ENCODE peak calls at places on chromosome 18, in six cellular contexts. C is HepG2, F is GM12878, A is SK-N-SH, B is K562, N is H1. L is an unnamed sample.

GRCh38 chr18:50268022-50268747 is 1.9 kb upstream of the CFAP53 start:
- DNase-seq in B (no peak), F (peak), A (peak), C (no peak), N (peak), L (peak)

GRCh38 chr18:8750954-8751415 is 45.6 kb downstream of the MTCL1 start:
- DNase-seq in B (no peak), C (no peak), F (no peak), N (no peak), A (peak), L (no peak)

GRCh38 chr18:39205565-39205964 is 1640.0 kb upstream of the CELF4 start:
- DNase-seq in C (peak), A (no peak), N (no peak), B (no peak), F (no peak), L (no peak)

GRCh38 chr18:77651441-77651840 is 401.8 kb downstream of the GALR1 start:
- DNase-seq in F (no peak), C (no peak), N (no peak), A (no peak), B (no peak), L (no peak)

GRCh38 chr18:63249781-63250180 is 69.8 kb downstream of the BCL2 start:
- DNase-seq in F (no peak), C (no peak), A (no peak), N (no peak), B (no peak), L (no peak)

GRCh38 chr18:22422909-22423548 is 5.3 kb upstream of the CTAGE1 start:
- DNase-seq in B (no peak), A (no peak), C (no peak), N (no peak), F (no peak), L (no peak)

GRCh38 chr18:28884304-28884703 is 707.4 kb upstream of the CDH2 start:
- DNase-seq in C (no peak), N (no peak), B (no peak), A (no peak), F (no peak), L (no peak)

GRCh38 chr18:12013186-12013916 is 32.0 kb downstream of the IMPA2 start:
- DNase-seq in A (no peak), B (no peak), C (no peak), N (no peak), F (no peak), L (no peak)

GRCh38 chr18:4077204-4077603 is 377.9 kb downstream of the DLGAP1 start:
- DNase-seq in F (no peak), B (no peak), A (no peak), N (no peak), C (no peak), L (no peak)

GRCh38 chr18:34222396-34223163 is 2.1 kb downstream of the NOL4 start:
- DNase-seq in C (no peak), N (peak), A (peak), B (no peak), F (no peak), L (no peak)

GRCh38 chr18:32072321-32072720 is 19.4 kb upstream of the RNF138 start:
- DNase-seq in A (no peak), B (peak), F (no peak), N (no peak), C (peak), L (no peak)

GRCh38 chr18:9684901-9685738 is 23.0 kb upstream of the RAB31 start:
- DNase-seq in C (no peak), F (no peak), B (no peak), N (no peak), A (no peak), L (no peak)

GRCh38 chr18:12579775-12580174 is 78.1 kb downstream of the SPIRE1 start:
- DNase-seq in B (no peak), F (no peak), A (no peak), C (no peak), N (no peak), L (no peak)

GRCh38 chr18:11669271-11669947 is 19.7 kb upstream of the GNAL start:
- DNase-seq in C (no peak), A (no peak), F (no peak), B (no peak), N (no peak), L (no peak)

GRCh38 chr18:54129448-54130134 is 94.9 kb downstream of the MBD2 start:
- DNase-seq in N (no peak), B (no peak), F (no peak), A (no peak), C (no peak), L (no peak)

GRCh38 chr18:26215247-26215970 is 10.8 kb upstream of the TAF4B start:
- DNase-seq in F (peak), N (no peak), A (no peak), C (no peak), B (no peak), L (no peak)

GRCh38 chr18:48264508-48264907 is 144.7 kb downstream of the ZBTB7C start:
- DNase-seq in A (peak), C (no peak), B (no peak), N (no peak), F (no peak), L (no peak)

GRCh38 chr18:24764766-24765165 is 304.3 kb downstream of the HRH4 start:
- DNase-seq in F (no peak), A (no peak), N (no peak), B (no peak), C (no peak), L (no peak)

GRCh38 chr18:11052800-11053199 is 96.6 kb downstream of the PIEZO2 start:
- DNase-seq in C (no peak), B (no peak), F (no peak), A (no peak), N (no peak), L (peak)

GRCh38 chr18:210780-211179 is 52.4 kb downstream of the USP14 start:
- DNase-seq in F (no peak), A (no peak), C (no peak), B (no peak), N (no peak), L (no peak)

GRCh38 chr18:42268793-42269192 is 313.8 kb downstream of the PIK3C3 start:
- DNase-seq in A (no peak), C (no peak), N (no peak), F (no peak), B (no peak), L (no peak)

GRCh38 chr18:71168576-71169145 is 879.8 kb downstream of the SOCS6 start:
- DNase-seq in F (no peak), A (no peak), B (no peak), N (no peak), C (no peak), L (no peak)

GRCh38 chr18:74512321-74513053 is 16.3 kb downstream of the CNDP2 start:
- DNase-seq in A (no peak), C (no peak), F (no peak), B (no peak), N (no peak), L (no peak)

GRCh38 chr18:808086-808485 is 4.0 kb downstream of the YES1 start:
- DNase-seq in A (no peak), C (no peak), N (no peak), B (peak), F (no peak), L (no peak)

GRCh38 chr18:10863026-10863425 is 286.3 kb downstream of the PIEZO2 start:
- DNase-seq in A (no peak), B (no peak), F (no peak), C (no peak), N (no peak), L (no peak)

GRCh38 chr18:46639386-46639785 is 17.6 kb downstream of the LOXHD1 start:
- DNase-seq in C (no peak), A (no peak), F (no peak), B (no peak), N (no peak), L (no peak)

GRCh38 chr18:62420151-62420512 is 95.0 kb downstream of the TNFRSF11A start:
- DNase-seq in B (peak), A (no peak), C (peak), N (no peak), F (no peak), L (no peak)

GRCh38 chr18:42094875-42095274 is 139.8 kb downstream of the PIK3C3 start:
- DNase-seq in F (no peak), N (no peak), B (no peak), A (no peak), C (no peak), L (no peak)

GRCh38 chr18:13220326-13220991 is 1.9 kb downstream of the LDLRAD4 start:
- DNase-seq in F (no peak), A (no peak), N (no peak), B (no peak), C (no peak), L (no peak)

GRCh38 chr18:12287684-12288405 is 20.2 kb upstream of the TUBB6 start:
- DNase-seq in F (no peak), C (peak), B (peak), N (peak), A (peak), L (no peak)

GRCh38 chr18:45168883-45169585 is 446.2 kb upstream of the SLC14A2 start:
- DNase-seq in C (no peak), A (no peak), B (no peak), N (no peak), F (no peak), L (no peak)

GRCh38 chr18:31497711-31498449 is at the start of gene DSG2:
- DNase-seq in C (peak), B (peak), A (peak), N (peak), F (no peak), L (peak)

GRCh38 chr18:51852661-51853060 is 487.3 kb upstream of the DCC start:
- DNase-seq in A (no peak), F (no peak), B (no peak), C (no peak), N (no peak), L (no peak)

DNA sequence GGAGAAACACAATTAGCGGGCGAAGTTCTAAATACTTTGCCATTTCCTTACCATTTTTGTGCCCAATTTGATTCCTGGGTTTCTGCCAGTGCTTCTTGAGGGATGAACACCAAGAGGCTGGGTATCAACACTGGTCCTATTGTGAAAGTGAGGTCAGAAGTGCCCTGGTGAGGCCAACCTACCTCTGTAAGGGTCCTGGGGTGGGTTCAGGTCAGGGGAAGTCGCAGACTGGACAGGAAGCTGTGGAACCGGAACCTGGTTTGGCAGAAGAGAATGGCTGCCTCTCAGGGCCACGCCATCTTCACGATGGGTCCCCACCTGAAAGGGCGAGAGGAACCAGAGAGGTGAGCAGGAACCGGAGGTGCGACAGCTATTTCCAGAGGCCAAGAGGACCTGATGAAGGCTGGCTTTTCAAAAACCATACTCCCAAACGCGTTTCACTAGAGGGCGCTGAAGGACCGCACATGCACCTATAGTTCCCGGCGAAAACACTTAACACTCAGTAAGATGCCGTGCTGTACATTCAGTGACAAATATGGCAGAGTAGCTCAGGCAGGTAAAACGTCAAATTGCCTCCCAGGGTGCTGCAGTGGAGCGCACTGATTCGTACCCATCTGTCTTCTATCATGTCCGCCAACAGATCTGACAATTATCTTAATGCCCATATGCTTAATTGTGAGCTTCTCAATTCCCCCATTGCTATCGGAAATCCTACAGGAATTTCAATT is 275.3 kb upstream of the CCDC68 start:
- DNase-seq in B (peak), C (peak), N (peak), F (peak), A (peak), L (no peak)
- TF ChIP-seq TAF1 in B (no peak), C (no peak), N (no peak), F (no peak), A (no peak), L (no peak)

GRCh38 chr18:37395138-37395537 is 170.5 kb downstream of the CELF4 start:
- DNase-seq in N (no peak), A (no peak), B (no peak), C (no peak), F (no peak), L (no peak)
- TF ChIP-seq TAF1 in N (no peak), A (no peak), B (no peak), C (no peak), F (no peak), L (no peak)

GRCh38 chr18:23631312-23631711 is 31.4 kb downstream of the ANKRD29 start:
- DNase-seq in B (no peak), A (no peak), F (no peak), N (no peak), C (no peak), L (no peak)

GRCh38 chr18:23634692-23635091 is 28.0 kb downstream of the ANKRD29 start:
- DNase-seq in F (no peak), A (no peak), N (no peak), B (no peak), C (no peak), L (no peak)

GRCh38 chr18:23632615-23633014 is 30.1 kb downstream of the ANKRD29 start:
- DNase-seq in A (peak), B (no peak), N (no peak), C (no peak), F (no peak), L (no peak)

GRCh38 chr18:23629444-23629946 is 33.2 kb downstream of the ANKRD29 start:
- DNase-seq in N (no peak), B (no peak), A (no peak), C (peak), F (peak), L (no peak)

GRCh38 chr18:23631746-23632145 is 31.0 kb downstream of the ANKRD29 start:
- DNase-seq in N (no peak), F (no peak), B (peak), C (no peak), A (peak), L (no peak)
- TF ChIP-seq TAF1 in N (no peak), F (no peak), B (no peak), C (no peak), A (no peak), L (no peak)

GRCh38 chr18:6747646-6748045 is 18.1 kb downstream of the ARHGAP28 start:
- DNase-seq in B (no peak), F (no peak), N (no peak), C (no peak), A (no peak), L (no peak)

GRCh38 chr18:6746386-6746960 is 17.0 kb downstream of the ARHGAP28 start:
- DNase-seq in C (no peak), B (no peak), A (no peak), N (no peak), F (no peak), L (no peak)

GRCh38 chr18:6745504-6746031 is 16.1 kb downstream of the ARHGAP28 start:
- DNase-seq in N (no peak), F (no peak), C (no peak), A (no peak), B (no peak), L (no peak)

GRCh38 chr18:6743988-6744387 is 14.5 kb downstream of the ARHGAP28 start:
- DNase-seq in B (no peak), A (no peak), N (no peak), F (no peak), C (no peak), L (no peak)

DNA sequence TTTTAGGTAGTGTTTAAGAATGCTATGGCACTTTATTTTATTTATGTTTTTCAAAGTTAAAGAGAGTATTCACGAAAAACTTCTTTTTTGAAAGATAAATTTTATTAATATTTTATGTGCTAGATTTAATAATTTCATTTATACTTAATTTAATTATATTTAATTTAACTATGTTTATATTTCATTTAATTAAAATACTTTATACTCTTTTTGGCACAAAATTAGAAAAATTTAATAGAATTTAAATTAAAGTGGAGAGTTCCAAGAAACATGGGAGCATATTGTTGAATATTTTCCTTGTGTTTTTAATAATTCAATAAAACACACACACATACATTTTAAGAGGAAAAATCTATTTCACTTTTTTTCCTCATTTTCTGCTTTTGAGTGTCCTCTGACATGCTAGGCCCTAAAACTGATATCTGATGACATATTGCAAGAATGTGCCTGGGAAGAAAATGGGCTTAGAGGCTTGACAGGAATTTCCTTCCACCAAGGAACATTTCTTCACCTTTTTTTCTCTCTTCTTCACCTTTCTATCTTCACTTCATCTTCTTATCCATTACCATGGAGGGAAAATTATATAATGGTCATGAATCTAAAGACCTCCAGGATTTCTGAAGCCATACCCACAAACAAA is 15.4 kb downstream of the ARHGAP28 start:
- DNase-seq in F (no peak), C (no peak), N (no peak), A (no peak), B (no peak), L (no peak)
- TF ChIP-seq TAF1 in F (no peak), C (no peak), N (no peak), A (no peak), B (no peak), L (no peak)

GRCh38 chr18:79926306-79926705 is 25.1 kb downstream of the SLC66A2 start:
- DNase-seq in A (no peak), N (peak), C (no peak), F (no peak), B (no peak), L (no peak)

GRCh38 chr18:79925656-79925979 is 25.8 kb downstream of the SLC66A2 start:
- DNase-seq in C (no peak), B (no peak), A (no peak), F (no peak), N (no peak), L (no peak)

GRCh38 chr18:79928563-79928960 is 22.9 kb downstream of the SLC66A2 start:
- DNase-seq in A (no peak), C (no peak), F (no peak), B (no peak), N (peak), L (no peak)

GRCh38 chr18:79927597-79928562 is 23.6 kb downstream of the SLC66A2 start:
- DNase-seq in C (no peak), N (peak), A (no peak), F (no peak), B (no peak), L (no peak)

DNA sequence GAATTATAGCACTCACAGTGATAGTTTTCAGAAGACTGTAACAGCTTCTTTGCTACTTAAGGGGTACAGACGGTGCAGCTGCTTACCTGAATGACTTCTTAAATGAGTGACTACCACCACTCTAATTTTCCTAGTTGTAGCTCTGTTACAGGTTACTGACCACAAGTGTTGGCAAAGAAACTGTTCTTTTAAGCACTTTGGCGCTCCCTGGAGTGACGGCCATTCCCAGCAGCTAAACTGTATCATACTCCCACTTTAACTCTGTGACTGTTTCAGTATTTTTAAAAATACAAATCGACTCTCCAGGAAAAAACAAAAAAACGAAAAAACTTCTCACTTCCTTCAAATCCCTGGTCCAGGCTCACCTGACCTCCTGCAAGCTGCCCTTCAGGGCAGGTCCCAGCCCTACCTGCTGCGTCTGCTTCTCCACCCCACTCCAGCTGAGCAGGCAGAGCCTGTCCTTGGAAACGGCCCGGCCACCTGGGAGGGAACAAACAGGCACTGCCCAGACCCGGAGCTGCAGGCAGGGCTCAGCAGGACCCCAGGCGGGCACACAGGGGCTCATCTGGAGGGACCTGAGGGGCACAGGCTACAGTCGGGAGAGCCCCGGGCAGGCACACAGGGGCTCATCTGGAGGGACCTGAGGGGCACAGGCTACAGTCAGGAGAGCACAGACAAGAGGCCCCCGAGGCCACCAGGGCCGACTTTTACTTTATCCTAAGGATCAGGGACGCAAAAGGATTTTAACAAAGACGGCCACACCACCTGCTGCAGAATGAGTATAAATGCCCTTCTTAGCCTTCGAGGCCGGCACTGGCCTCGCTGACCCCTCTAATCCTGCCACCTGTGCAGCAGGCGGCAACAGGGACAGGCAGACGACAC is 24.5 kb downstream of the SLC66A2 start:
- DNase-seq in C (no peak), A (no peak), N (peak), B (no peak), F (no peak), L (no peak)
- TF ChIP-seq TAF1 in C (no peak), A (no peak), N (no peak), B (no peak), F (no peak), L (no peak)

L was measured in GM12891.